ENCODE peak calls at places on chromosomes 13 and 19, in four cellular contexts. Q, U, N and A are unnamed samples.

GRCh38 chr13:73429691-73430090 is 370.9 kb downstream of the KLF5 start:
- DNase-seq in Q (no peak), U (no peak), N (no peak), A (no peak)

GRCh38 chr13:73337511-73337910 is 278.7 kb downstream of the KLF5 start:
- DNase-seq in Q (no peak), U (no peak), N (no peak), A (no peak)

GRCh38 chr13:41411536-41411935 is 45.8 kb upstream of the RGCC start:
- DNase-seq in Q (no peak), U (no peak), N (no peak), A (no peak)

GRCh38 chr13:29569253-29570057 is 26.0 kb downstream of the SLC7A1 start:
- DNase-seq in Q (no peak), U (no peak), N (no peak), A (no peak)

GRCh38 chr13:49877629-49878218 is 58.4 kb downstream of the SPRYD7 start:
- DNase-seq in Q (peak), U (no peak), N (no peak), A (no peak)

GRCh38 chr19:29564574-29565005 is 38.8 kb downstream of the VSTM2B start:
- DNase-seq in Q (no peak), U (no peak), N (no peak), A (no peak)

GRCh38 chr19:42468273-42468796 is 25.6 kb upstream of the CXCL17 start:
- DNase-seq in Q (no peak), U (no peak), N (no peak), A (no peak)

GRCh38 chr19:3710265-3710812 is 2.2 kb downstream of the TJP3 start:
- DNase-seq in Q (peak), U (peak), N (peak), A (no peak)

GRCh38 chr19:33064117-33064777 is 441 bp downstream of the RHPN2 start:
- DNase-seq in Q (peak), U (peak), N (peak), A (no peak)

GRCh38 chr13:25980255-25980654 is 71.6 kb downstream of the SHISA2 start:
- DNase-seq in Q (peak), U (no peak), N (no peak), A (no peak)

GRCh38 chr19:48348039-48348438 is 15.7 kb downstream of the TMEM143 start:
- DNase-seq in Q (no peak), U (no peak), N (no peak), A (no peak)

GRCh38 chr13:48559638-48560320 is 26.9 kb upstream of the RCBTB2 start:
- DNase-seq in Q (no peak), U (no peak), N (no peak), A (no peak)

GRCh38 chr13:63274772-63275171 is 1859.1 kb upstream of the PCDH20 start:
- DNase-seq in Q (no peak), U (no peak), N (no peak), A (no peak)

GRCh38 chr13:100644328-100644727 is 30.3 kb downstream of the TMTC4 start:
- DNase-seq in Q (no peak), U (no peak), N (no peak), A (no peak)

DNA sequence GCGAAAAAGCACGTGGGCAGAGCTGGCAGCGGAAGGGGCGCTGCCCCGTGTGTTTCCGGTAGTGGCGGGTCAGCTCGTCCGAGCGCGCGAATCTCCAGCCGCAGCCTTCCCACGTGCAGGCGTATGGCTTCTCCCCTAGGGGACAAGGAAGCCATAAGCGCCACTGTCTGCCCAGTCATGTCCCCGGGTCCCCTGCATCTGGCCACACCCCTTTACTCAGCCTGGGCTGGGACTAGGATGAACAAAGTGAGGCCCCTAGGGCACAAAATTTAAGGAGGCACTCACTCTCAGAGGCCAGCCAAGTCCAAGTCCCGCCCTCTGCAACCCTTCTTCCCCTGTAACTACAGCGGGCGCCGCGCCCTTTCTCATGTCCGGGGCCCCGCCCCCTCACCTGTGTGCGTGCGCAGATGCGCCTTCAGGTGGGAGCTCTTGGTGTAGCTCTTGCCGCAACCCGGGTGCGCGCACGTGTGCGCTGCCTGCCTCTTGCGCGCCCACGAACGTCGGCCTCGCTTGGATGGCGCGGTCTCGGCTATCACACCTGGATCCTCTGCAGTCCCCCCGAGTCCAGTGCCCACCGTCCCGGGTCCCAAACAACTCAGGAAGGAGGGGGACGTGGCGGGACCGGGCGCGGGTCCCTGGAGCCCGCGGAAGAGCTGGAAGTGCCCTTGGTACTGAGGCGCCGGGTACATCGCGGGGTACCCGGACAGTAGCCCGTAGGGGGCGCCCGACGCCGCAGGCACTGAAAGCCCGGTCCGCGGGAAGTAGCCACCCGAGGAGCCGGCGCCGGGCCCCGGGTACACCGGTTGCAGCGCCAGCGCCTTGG is 1.9 kb downstream of the KLF1 start:
- DNase-seq in Q (peak), U (peak), N (peak), A (peak)
- H3K27ac ChIP-seq in Q (no peak), U (no peak), N (peak), A (peak)

GRCh38 chr19:40407714-40408600 is 5.2 kb downstream of the PRX start:
- DNase-seq in Q (no peak), U (no peak), N (no peak), A (no peak)
- H3K27ac ChIP-seq in Q (no peak), U (no peak), N (peak), A (no peak)

DNA sequence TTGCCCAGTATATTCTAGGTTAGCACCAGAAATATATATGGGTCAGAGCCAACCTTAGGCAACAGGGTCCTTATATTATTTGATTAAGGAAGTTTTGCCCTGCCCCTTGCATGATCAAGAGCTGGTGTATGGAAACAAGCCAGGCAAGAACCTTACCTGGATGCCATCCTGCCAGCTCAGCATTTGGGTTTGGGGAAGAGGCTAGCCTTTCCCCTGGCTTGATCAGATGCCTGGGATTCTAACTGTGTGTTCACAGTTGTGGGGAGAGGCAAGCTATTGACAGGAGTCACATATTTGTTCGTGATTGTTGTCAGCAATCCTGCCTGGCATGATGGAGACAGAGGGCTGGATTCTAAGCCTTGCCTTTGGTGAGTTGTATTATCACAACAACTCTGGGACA is 260.0 kb upstream of the DACH1 start:
- DNase-seq in Q (no peak), U (no peak), N (no peak), A (no peak)
- H3K27ac ChIP-seq in Q (no peak), U (no peak), N (no peak), A (no peak)

GRCh38 chr19:41398042-41398403 is 405 bp downstream of the BCKDHA start:
- DNase-seq in Q (no peak), U (no peak), N (no peak), A (no peak)
- H3K27ac ChIP-seq in Q (peak), U (peak), N (peak), A (peak)

DNA sequence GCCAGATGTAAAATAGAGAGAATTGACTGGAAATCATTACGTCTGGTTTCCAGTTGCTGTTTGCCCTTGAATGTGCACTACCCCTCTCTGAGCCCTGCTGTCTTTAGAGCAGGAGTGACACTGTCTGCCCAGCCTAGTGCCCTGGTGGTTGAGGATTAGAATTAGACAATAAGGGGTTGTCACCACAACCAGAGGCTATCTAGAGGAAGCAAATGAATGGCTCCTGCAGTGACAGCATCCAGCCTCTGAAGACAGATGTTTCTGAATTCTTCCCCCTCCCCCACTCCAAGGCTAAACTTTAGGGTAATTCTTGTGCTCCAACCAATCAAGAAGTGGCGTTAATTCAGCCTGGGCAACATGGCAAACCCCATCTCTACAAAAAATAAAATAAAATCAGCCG is 2.0 kb downstream of the RAB8A start:
- DNase-seq in Q (no peak), U (no peak), N (no peak), A (no peak)
- H3K27ac ChIP-seq in Q (peak), U (no peak), N (no peak), A (no peak)